ENCODE peak calls at places on chromosomes 1 and 21, in seven cellular contexts. N, P, B, D, K, C and Z are unnamed samples.

GRCh38 chr21:29196021-29196663 is 65.7 kb downstream of the MAP3K7CL start:
- DNase-seq in D (no peak), C (no peak), P (peak; percentile 38), K (peak; percentile 84), B (peak; percentile 11), N (no peak), Z (no peak)

GRCh38 chr1:223022641-223023473 is 120.2 kb downstream of the TLR5 start:
- DNase-seq in N (no peak), K (peak; percentile 54), B (no peak), P (no peak), C (no peak), D (peak; percentile 91), Z (no peak)

GRCh38 chr1:236489710-236490377 is 33.9 kb upstream of the LGALS8 start:
- DNase-seq in N (peak; percentile 32), B (no peak), P (no peak), K (no peak), C (peak; percentile 42), D (peak; percentile 71), Z (no peak)

GRCh38 chr1:248404024-248404423 is 1.2 kb downstream of the OR2T1 start:
- DNase-seq in P (no peak), K (no peak), N (no peak), D (no peak), C (no peak), B (no peak), Z (no peak)

GRCh38 chr1:56315293-56315942 is 263.9 kb downstream of the PLPP3 start:
- DNase-seq in P (no peak), D (no peak), K (no peak), C (no peak), B (no peak), N (no peak), Z (no peak)

GRCh38 chr1:12501661-12502060 is 116.3 kb downstream of the DHRS3 start:
- DNase-seq in N (no peak), K (peak; percentile 40), B (no peak), P (no peak), C (no peak), D (no peak), Z (no peak)

GRCh38 chr1:51612349-51612982 is 4.4 kb upstream of the OSBPL9 start:
- DNase-seq in N (no peak), D (no peak), K (no peak), P (no peak), B (no peak), C (no peak), Z (no peak)

GRCh38 chr1:229371624-229372023 is 28.8 kb upstream of the CCSAP start:
- DNase-seq in N (no peak), C (no peak), K (no peak), D (no peak), P (no peak), B (no peak), Z (no peak)